ENCODE peak calls at places on chromosomes 11 and 22, in six cellular contexts. M, B, H, K, I and S are unnamed samples.

GRCh38 chr11:14396289-14396688 is 37.3 kb upstream of the RRAS2 start:
- DNase-seq in I (no peak), H (no peak), K (no peak), B (no peak), M (no peak), S (no peak)

GRCh38 chr11:131297441-131297840 is 73.0 kb upstream of the NTM start:
- DNase-seq in K (no peak), I (no peak), H (no peak), B (no peak), M (peak; percentile 48), S (no peak)

GRCh38 chr11:46272816-46273427 is 4.5 kb upstream of the CREB3L1 start:
- DNase-seq in H (no peak), M (no peak), I (peak; percentile 85), B (peak; percentile 69), K (peak; percentile 74), S (no peak)

GRCh38 chr22:35212020-35212419 is 45.3 kb upstream of the HMGXB4 start:
- DNase-seq in H (no peak), K (no peak), M (no peak), I (no peak), B (no peak), S (no peak)

GRCh38 chr11:75380716-75381420 is 18.4 kb upstream of the RPS3 start:
- DNase-seq in H (no peak), M (no peak), I (peak; percentile 68), B (no peak), K (peak; percentile 61), S (no peak)

GRCh38 chr11:8098879-8099278 is 17.9 kb downstream of the TUB start:
- DNase-seq in B (no peak), H (no peak), K (no peak), I (peak; percentile 46), M (no peak), S (no peak)

GRCh38 chr11:103091441-103091809 is 535 bp downstream of the DCUN1D5 start:
- DNase-seq in I (peak; percentile 74), H (peak; percentile 42), M (peak; percentile 59), K (peak; percentile 35), B (peak; percentile 15), S (no peak)

GRCh38 chr22:23767673-23768548 is at the start of gene CHCHD10:
- DNase-seq in I (peak; percentile 92), M (peak; percentile 90), H (peak; percentile 78), K (peak; percentile 90), B (peak; percentile 78), S (no peak)

GRCh38 chr22:22171357-22172218 is 73.0 kb upstream of the VPREB1 start:
- DNase-seq in K (no peak), M (peak; percentile 65), B (no peak), I (no peak), H (no peak), S (no peak)

GRCh38 chr22:37588540-37589215 is 8.8 kb upstream of the LGALS2 start:
- DNase-seq in K (peak; percentile 76), M (no peak), I (no peak), B (no peak), H (no peak), S (no peak)

GRCh38 chr11:120746836-120747609 is 235.5 kb downstream of the GRIK4 start:
- DNase-seq in H (no peak), K (no peak), B (no peak), M (no peak), I (no peak), S (no peak)

GRCh38 chr22:30806391-30806861 is 111.8 kb downstream of the OSBP2 start:
- DNase-seq in K (no peak), I (no peak), H (no peak), B (no peak), M (peak; percentile 60), S (no peak)

GRCh38 chr22:35930933-35931332 is 97.7 kb downstream of the RBFOX2 start:
- DNase-seq in H (no peak), M (peak; percentile 56), I (no peak), B (no peak), K (no peak), S (no peak)

GRCh38 chr11:123206671-123207421 is 11.8 kb upstream of the CLMP start:
- DNase-seq in M (peak; percentile 84), I (peak; percentile 85), H (no peak), K (no peak), B (peak; percentile 70), S (no peak)

GRCh38 chr11:94077568-94078293 is 50.9 kb upstream of the PANX1 start:
- DNase-seq in B (no peak), H (no peak), M (no peak), K (no peak), I (no peak), S (no peak)

DNA sequence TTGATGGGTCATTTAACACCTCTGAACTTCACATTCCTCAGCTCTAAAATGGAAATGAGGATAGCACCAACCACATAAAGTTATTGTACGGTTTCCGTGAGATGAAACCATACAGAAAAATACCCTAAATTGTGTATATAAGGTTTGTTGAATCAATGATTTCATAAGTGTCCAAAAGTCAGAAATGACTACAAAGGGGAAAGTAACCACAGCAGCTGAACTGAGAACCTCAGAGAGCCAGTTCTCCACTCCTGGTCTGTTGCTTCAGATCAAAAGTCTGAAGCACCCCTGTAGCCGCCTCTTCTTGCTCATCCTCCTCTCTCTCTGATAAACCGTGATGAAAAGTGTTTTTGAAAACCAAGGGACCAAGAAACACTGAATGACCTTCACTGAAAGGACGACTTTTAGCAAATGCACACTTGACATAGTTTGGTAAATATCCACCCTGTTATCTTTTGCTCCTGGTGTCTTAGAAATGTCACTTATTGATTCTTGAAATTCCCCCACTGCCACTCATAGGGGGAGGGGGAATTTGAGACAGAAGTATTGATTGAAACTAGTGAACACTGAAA is 194.5 kb downstream of the NAV2 start:
- DNase-seq in B (no peak), K (no peak), H (no peak), M (no peak), I (no peak), S (no peak)
- H3K27ac ChIP-seq in B (no peak overlapping the region), K (no peak overlapping the region), H (no peak overlapping the region), M (no peak overlapping the region), I (peak overlapping the region; percentile 63), S (no peak overlapping the region)

GRCh38 chr22:49948116-49948515 is 12.5 kb upstream of the PIM3 start:
- DNase-seq in M (no peak), H (no peak), K (peak; percentile 72), I (no peak), B (no peak), S (no peak)
- H3K27ac ChIP-seq in M (no peak overlapping the region), H (no peak overlapping the region), K (peak overlapping the region; percentile 94), I (peak overlapping the region; percentile 55), B (no peak overlapping the region), S (peak overlapping the region; percentile 91)

DNA sequence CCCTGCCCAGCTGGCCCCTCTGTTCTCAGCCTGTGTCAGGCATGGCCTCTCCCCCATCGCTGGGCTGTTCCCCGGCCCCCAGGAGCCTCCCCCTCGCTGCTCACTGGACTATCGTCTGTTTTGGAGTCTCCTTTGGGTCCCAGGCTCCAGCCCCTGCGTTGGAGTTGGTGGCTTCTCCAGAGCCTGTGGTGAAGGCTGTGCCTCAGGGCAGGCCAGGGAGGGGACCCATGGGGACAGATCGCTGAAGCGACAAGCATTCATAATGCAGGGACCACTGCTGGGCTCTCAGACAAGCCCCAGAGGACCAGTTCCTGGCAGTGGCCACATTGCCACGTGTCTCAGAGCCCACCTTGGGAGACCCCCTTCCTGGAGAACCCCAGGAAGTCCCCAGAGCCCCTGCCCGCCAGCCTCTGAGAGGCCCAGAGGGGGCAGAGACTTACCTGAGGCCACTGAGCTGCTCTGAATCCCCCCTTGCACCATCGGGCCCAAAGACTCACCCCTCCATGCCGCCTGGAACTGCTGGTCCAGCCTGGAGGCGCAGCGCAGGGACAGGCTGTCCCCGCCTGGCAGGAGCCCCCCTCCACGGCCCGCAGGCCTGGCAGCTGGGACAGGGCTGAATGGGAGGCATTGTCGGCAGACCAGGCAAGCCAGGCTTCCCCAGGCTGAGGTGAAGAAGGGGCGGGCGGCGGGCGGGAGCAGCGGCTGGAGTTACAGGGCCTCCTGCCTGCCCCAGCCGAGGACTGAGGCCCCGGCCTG is at the start of gene CHADL:
- DNase-seq in K (no peak), M (peak; percentile 43), I (peak; percentile 82), B (no peak), H (no peak), S (no peak)
- H3K27ac ChIP-seq in K (peak within 1 kb of the TSS; percentile 18), M (no peak within 1 kb of the TSS), I (peak within 1 kb of the TSS; percentile 62), B (no peak within 1 kb of the TSS), H (no peak within 1 kb of the TSS), S (no peak within 1 kb of the TSS)

GRCh38 chr11:117557321-117557720 is 229.7 kb downstream of the CEP164 start:
- DNase-seq in B (no peak), H (no peak), K (no peak), M (no peak), I (no peak), S (no peak)

GRCh38 chr11:117552626-117553025 is 225.0 kb downstream of the CEP164 start:
- DNase-seq in M (no peak), K (no peak), H (no peak), B (no peak), I (no peak), S (no peak)

GRCh38 chr11:117550466-117550865 is 222.8 kb downstream of the CEP164 start:
- DNase-seq in B (no peak), I (no peak), M (no peak), H (no peak), K (no peak), S (no peak)

GRCh38 chr11:117551761-117552343 is 224.2 kb downstream of the CEP164 start:
- DNase-seq in K (no peak), H (no peak), M (no peak), I (no peak), B (no peak), S (no peak)

GRCh38 chr11:117554601-117555333 is 227.1 kb downstream of the CEP164 start:
- DNase-seq in M (no peak), H (no peak), K (no peak), I (no peak), B (no peak), S (no peak)
- H3K27ac ChIP-seq in M (no peak overlapping the region), H (no peak overlapping the region), K (no peak overlapping the region), I (no peak overlapping the region), B (no peak overlapping the region), S (no peak overlapping the region)

GRCh38 chr22:46096051-46096450 is 54.3 kb upstream of the PPARA start:
- DNase-seq in B (no peak), H (no peak), K (no peak), M (no peak), I (no peak), S (no peak)

GRCh38 chr22:46096706-46097230 is 53.6 kb upstream of the PPARA start:
- DNase-seq in K (no peak), B (no peak), I (no peak), H (no peak), M (no peak), S (no peak)

GRCh38 chr22:46099740-46100139 is 50.6 kb upstream of the PPARA start:
- DNase-seq in H (no peak), B (no peak), K (no peak), I (no peak), M (no peak), S (no peak)

GRCh38 chr22:46098525-46099475 is 51.5 kb upstream of the PPARA start:
- DNase-seq in I (no peak), K (no peak), H (no peak), B (no peak), M (no peak), S (no peak)

DNA sequence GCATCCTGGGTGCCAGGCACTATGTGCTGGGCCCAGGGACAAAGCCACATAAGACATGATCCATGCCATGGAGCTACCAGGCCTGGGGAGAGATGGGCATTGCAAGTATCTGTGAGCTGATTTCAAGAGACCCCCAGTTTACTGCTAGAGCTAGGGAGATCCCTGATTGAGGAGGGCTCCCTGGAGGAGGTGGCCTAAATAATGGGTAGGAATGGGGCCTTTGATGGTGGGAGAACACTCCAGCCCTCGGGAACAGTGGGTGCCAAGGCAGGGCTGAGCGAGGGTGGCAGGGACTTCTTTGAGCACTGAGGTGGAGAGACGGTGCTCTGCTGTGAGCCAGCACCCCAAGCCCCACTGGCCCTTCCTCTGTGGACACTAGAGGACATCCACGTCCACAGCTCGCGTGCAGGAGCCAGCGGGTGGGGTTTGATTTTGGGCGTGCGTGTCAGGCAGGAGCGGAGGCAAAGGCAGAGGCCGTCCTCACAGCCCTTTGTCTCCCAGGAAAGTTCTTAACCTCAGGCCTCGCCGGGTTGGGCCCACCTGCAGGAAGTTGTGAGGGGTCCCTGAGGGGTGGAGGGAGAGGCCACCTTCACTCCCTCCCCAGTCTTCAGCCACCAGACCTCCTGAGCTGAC is 52.9 kb upstream of the PPARA start:
- DNase-seq in B (no peak), I (no peak), K (no peak), H (no peak), M (no peak), S (no peak)
- H3K27ac ChIP-seq in B (peak overlapping the region; percentile 100), I (peak overlapping the region; percentile 84), K (no peak overlapping the region), H (no peak overlapping the region), M (no peak overlapping the region), S (peak overlapping the region; percentile 94)